ENCODE peak calls at places on chromosome 17, in four cellular contexts. L, Z, H and E are unnamed samples.

GRCh38 chr17:1122681-1123396 is 56.9 kb downstream of the ABR start:
- DNase-seq in L (peak), H (peak), Z (peak), E (peak)

GRCh38 chr17:37576281-37576680 is 32.9 kb downstream of the SYNRG start:
- DNase-seq in L (no peak), H (no peak), Z (no peak), E (no peak)

GRCh38 chr17:31431795-31432658 is 40.6 kb downstream of the RAB11FIP4 start:
- DNase-seq in Z (no peak), L (no peak), H (no peak), E (peak)

GRCh38 chr17:39166437-39167335 is 725 bp upstream of the ARL5C start:
- DNase-seq in H (no peak), L (no peak), Z (no peak), E (no peak)

GRCh38 chr17:80981062-80981902 is 10.4 kb upstream of the CHMP6 start:
- DNase-seq in L (peak), Z (no peak), H (no peak), E (no peak)

GRCh38 chr17:31433811-31434210 is 42.3 kb downstream of the RAB11FIP4 start:
- DNase-seq in Z (no peak), L (no peak), H (no peak), E (no peak)

GRCh38 chr17:69607162-69607834 is 192.8 kb downstream of the MAP2K6 start:
- DNase-seq in Z (peak), H (peak), L (peak), E (peak)

GRCh38 chr17:77196251-77196650 is 55.5 kb downstream of the SEC14L1 start:
- DNase-seq in Z (no peak), H (no peak), L (no peak), E (no peak)

GRCh38 chr17:70780031-70780430 is 610.7 kb downstream of the KCNJ2 start:
- DNase-seq in H (no peak), Z (no peak), L (no peak), E (no peak)

GRCh38 chr17:18055597-18055996 is 16.4 kb downstream of the GID4 start:
- DNase-seq in Z (no peak), H (no peak), L (no peak), E (no peak)

GRCh38 chr17:12620200-12620720 is 45.4 kb upstream of the MYOCD start:
- DNase-seq in H (no peak), Z (peak), L (no peak), E (no peak)

GRCh38 chr17:42760652-42761581 is at the start of gene RAMP2:
- DNase-seq in H (no peak), L (peak), Z (no peak), E (no peak)

GRCh38 chr17:3260600-3260999 is 37.6 kb downstream of the OR3A1 start:
- DNase-seq in L (no peak), H (no peak), Z (no peak), E (no peak)

GRCh38 chr17:40707720-40708119 is 4.2 kb upstream of the KRT24 start:
- DNase-seq in H (no peak), Z (peak), L (no peak), E (peak)

GRCh38 chr17:37527249-37527851 is 37.7 kb downstream of the DUSP14 start:
- DNase-seq in L (no peak), H (peak), Z (peak), E (peak)

GRCh38 chr17:48542114-48542955 is 2.6 kb downstream of the HOXB2 start:
- DNase-seq in Z (no peak), H (peak), L (no peak), E (no peak)

GRCh38 chr17:48540213-48540612 is 4.7 kb downstream of the HOXB2 start:
- DNase-seq in Z (no peak), H (no peak), L (no peak), E (no peak)

GRCh38 chr17:48542956-48543853 is 1.7 kb downstream of the HOXB2 start:
- DNase-seq in Z (peak), L (peak), H (peak), E (no peak)

GRCh38 chr17:48541036-48541573 is 3.8 kb downstream of the HOXB2 start:
- DNase-seq in Z (no peak), H (peak), L (no peak), E (no peak)

DNA sequence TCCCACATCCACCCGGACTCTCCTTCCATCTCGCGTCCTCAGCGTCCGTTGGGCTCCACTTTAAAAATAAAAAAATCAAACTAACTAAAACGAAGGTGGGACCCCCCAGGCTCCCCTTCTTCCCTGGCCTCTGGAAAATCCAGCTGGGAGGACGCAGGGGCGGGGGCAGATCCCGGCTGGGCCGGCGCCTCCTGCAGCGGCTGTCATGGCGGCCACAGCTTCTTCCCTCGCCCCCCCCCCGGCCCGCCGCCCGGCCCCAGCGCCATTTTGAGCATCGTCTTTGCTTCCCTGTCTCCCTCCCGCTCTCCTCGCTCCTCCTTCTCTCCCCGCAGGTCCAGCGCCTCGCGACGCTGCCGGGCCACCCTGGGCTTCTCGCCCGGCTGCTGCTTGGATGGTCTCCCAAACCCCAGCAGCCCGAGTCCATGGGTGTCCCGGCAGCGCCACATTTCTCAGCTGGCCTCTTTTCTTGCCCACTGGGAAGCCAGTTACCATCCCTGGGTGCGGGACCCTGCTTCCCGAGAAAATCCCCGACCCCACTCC is 3.3 kb downstream of the HOXB2 start:
- DNase-seq in Z (no peak), H (peak), L (no peak), E (no peak)
- TF ChIP-seq HMGXB4 in Z (no peak), H (no peak), L (no peak), E (no peak)

GRCh38 chr17:74543406-74543805 is 2.5 kb downstream of the CD300C start:
- DNase-seq in H (no peak), Z (no peak), L (peak), E (no peak)
- TF ChIP-seq HMGXB4 in H (no peak), Z (no peak), L (no peak), E (no peak)

DNA sequence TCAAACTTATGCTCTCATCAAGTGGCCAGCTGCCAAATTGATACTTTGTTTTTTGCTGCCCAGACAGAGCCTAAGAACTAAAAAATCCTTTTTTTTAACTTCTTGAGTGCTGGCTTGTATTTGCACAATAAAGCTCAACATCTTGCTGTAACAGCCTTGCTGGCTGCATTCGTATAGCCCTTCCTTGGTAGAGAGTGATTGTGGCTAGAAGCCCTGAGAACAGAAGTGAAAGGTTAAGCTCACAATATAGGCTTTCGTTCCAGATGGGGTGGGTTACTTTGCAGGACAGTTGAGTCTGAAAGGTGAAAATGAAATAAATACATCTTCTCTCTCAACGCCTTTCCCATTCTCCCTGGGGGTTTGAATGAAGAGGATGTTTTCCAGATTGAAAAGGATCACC is 278.8 kb downstream of the HS3ST3B1 start:
- DNase-seq in L (no peak), H (no peak), Z (no peak), E (no peak)
- TF ChIP-seq HMGXB4 in L (no peak), H (no peak), Z (no peak), E (no peak)

GRCh38 chr17:27821318-27821717 is 21.0 kb upstream of the NOS2 start:
- DNase-seq in Z (no peak), H (no peak), L (no peak), E (no peak)

GRCh38 chr17:27817731-27818130 is 17.4 kb upstream of the NOS2 start:
- DNase-seq in L (no peak), Z (no peak), H (no peak), E (no peak)

GRCh38 chr17:27818311-27819170 is 18.2 kb upstream of the NOS2 start:
- DNase-seq in L (no peak), H (no peak), Z (no peak), E (no peak)

GRCh38 chr17:27819171-27819544 is 18.8 kb upstream of the NOS2 start:
- DNase-seq in Z (no peak), L (no peak), H (no peak), E (no peak)

DNA sequence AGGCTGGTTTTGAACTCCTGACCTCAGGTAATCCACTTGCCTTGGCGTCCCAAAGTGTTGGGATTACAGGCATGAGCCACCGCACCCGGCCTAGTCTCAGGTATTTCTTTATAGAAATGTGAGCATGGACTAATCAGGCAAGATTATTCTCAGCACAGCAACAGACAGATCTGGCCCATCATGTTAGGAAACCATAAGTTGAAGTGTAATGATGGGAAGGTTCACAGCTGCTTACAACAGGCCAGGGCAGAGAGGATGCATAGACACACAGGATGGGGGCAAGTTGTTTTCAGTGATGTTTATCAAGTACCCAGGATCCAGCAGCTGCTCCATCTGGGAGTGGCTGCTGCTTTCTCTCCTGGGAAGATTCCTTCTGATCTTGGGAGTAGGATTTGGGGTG is 16.6 kb upstream of the NOS2 start:
- DNase-seq in H (no peak), L (no peak), Z (no peak), E (no peak)
- TF ChIP-seq HMGXB4 in H (no peak), L (no peak), Z (no peak), E (no peak)

GRCh38 chr17:67359960-67360817 is 6.2 kb downstream of the PSMD12 start:
- DNase-seq in H (peak), L (no peak), Z (peak), E (no peak)
- TF ChIP-seq HMGXB4 in H (no peak), L (no peak), Z (no peak), E (no peak)

GRCh38 chr17:27539794-27540193 is 83.5 kb downstream of the KSR1 start:
- DNase-seq in Z (no peak), H (no peak), L (no peak), E (no peak)

GRCh38 chr17:27541326-27542023 is 85.2 kb downstream of the KSR1 start:
- DNase-seq in Z (no peak), H (no peak), L (no peak), E (no peak)

GRCh38 chr17:27539152-27539551 is 82.9 kb downstream of the KSR1 start:
- DNase-seq in Z (no peak), L (no peak), H (no peak), E (no peak)

GRCh38 chr17:27538156-27538955 is 82.1 kb downstream of the KSR1 start:
- DNase-seq in L (no peak), Z (no peak), H (no peak), E (no peak)

DNA sequence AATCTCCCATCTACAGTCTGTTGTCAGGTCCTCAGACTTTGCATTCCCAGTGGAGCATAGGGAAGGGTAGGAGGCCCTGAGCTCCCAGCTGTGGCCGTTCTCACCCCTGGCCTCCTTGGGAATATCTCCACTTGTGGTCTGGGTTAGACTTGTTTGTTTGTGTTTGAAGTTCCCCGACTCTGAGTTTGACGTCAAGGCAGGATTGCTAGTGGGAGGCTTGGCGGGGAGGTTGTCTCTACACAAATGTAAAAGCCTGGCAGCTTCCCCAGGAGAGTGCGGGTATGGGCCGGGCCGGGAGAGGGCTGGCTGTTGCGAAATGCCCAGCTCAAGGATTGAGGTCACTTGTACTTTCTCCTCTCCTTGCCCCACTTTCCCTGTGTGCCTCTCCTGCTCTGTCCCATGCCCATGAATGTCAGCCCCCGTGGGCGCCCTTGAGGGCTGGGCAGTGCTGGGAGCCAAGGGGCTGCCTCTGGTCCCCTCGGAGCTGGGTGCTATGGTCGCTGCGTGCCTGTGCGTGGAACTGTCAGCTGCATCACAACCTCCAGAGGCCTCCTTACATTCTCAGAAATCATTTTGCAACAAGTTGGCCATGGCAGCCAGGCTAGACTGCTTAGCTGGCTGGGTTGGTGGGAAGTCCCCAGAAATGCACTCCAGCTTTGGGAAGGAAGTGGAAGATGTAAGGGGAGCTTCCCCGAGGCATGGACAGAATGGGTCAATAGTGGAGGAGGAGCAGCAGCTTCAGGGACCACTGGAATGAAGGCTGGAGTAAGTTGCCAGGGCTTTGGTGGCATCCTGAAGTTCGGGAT is 84.3 kb downstream of the KSR1 start:
- DNase-seq in L (no peak), Z (peak), H (no peak), E (peak)
- TF ChIP-seq HMGXB4 in L (no peak), Z (no peak), H (no peak), E (no peak)

GRCh38 chr17:41733348-41734138 is 900 bp downstream of the HAP1 start:
- DNase-seq in Z (no peak), L (no peak), H (no peak), E (no peak)

GRCh38 chr17:41734139-41734948 is at the start of gene HAP1:
- DNase-seq in L (peak), Z (peak), H (no peak), E (no peak)

GRCh38 chr17:41730479-41730878 is 4.0 kb downstream of the HAP1 start:
- DNase-seq in H (no peak), L (no peak), Z (no peak), E (no peak)

GRCh38 chr17:41734949-41735313 is 488 bp upstream of the HAP1 start:
- DNase-seq in L (peak), H (no peak), Z (no peak), E (no peak)

DNA sequence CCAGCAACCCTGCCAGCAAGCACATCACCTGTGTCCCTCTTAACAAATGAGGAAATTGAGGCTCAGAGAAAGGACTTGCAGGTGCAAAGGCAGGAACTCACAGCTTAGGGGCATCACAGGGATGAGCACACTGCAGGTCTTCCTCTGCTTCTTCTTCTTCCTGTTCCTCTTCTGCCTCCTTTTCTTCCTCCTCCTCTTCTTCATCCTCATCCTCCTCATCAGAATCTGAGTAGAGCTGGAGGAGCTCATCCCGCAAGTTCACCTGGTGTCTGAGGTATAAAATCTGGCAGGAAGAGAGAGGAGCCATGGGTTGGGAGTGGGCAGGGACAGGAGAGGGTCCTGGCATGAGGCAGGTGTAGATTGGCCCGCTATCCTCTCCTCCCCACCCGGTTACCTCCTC is 2.6 kb downstream of the HAP1 start:
- DNase-seq in Z (no peak), L (no peak), H (no peak), E (no peak)
- TF ChIP-seq HMGXB4 in Z (no peak), L (no peak), H (no peak), E (no peak)